ENCODE peak calls at places on chromosomes 13 and 19, in six cellular contexts. One of them, this sample, is unnamed.

GRCh38 chr13:105541565-105541964 is 993.9 kb downstream of the EFNB2 start:
- DNase-seq in upper lobe of right lung: no peak
- DNase-seq in brain microvascular endothelial cell: no peak
- DNase-seq in HCT116: no peak
- DNase-seq in left ventricle myocardium inferior: no peak
- DNase-seq in GM23248: no peak
- DNase-seq in this sample: no peak

GRCh38 chr19:38691938-38692457 is 44.5 kb downstream of the ACTN4 start:
- DNase-seq in upper lobe of right lung: no peak
- DNase-seq in HCT116: peak; percentile 78
- DNase-seq in brain microvascular endothelial cell: peak; percentile 97
- DNase-seq in left ventricle myocardium inferior: no peak
- DNase-seq in GM23248: peak; percentile 97
- DNase-seq in this sample: peak; percentile 85

GRCh38 chr13:23651887-23652286 is 81.7 kb downstream of the TNFRSF19 start:
- DNase-seq in left ventricle myocardium inferior: no peak
- DNase-seq in HCT116: no peak
- DNase-seq in GM23248: no peak
- DNase-seq in upper lobe of right lung: no peak
- DNase-seq in brain microvascular endothelial cell: no peak
- DNase-seq in this sample: no peak

GRCh38 chr19:6828698-6829633 is 56.5 kb downstream of the VAV1 start:
- DNase-seq in brain microvascular endothelial cell: no peak
- DNase-seq in HCT116: peak; percentile 98
- DNase-seq in left ventricle myocardium inferior: no peak
- DNase-seq in GM23248: peak; percentile 10
- DNase-seq in upper lobe of right lung: no peak
- DNase-seq in this sample: no peak

GRCh38 chr19:7953060-7953459 is 9.6 kb upstream of the TIMM44 start:
- DNase-seq in left ventricle myocardium inferior: no peak
- DNase-seq in GM23248: peak; percentile 44
- DNase-seq in HCT116: no peak
- DNase-seq in upper lobe of right lung: no peak
- DNase-seq in brain microvascular endothelial cell: no peak
- DNase-seq in this sample: no peak

GRCh38 chr13:110106726-110107125 is 200.2 kb downstream of the COL4A1 start:
- DNase-seq in left ventricle myocardium inferior: peak; percentile 75
- DNase-seq in upper lobe of right lung: no peak
- DNase-seq in HCT116: no peak
- DNase-seq in brain microvascular endothelial cell: no peak
- DNase-seq in GM23248: peak; percentile 55
- DNase-seq in this sample: no peak

GRCh38 chr13:95896302-95896701 is 156.9 kb downstream of the UGGT2 start:
- DNase-seq in HCT116: no peak
- DNase-seq in left ventricle myocardium inferior: no peak
- DNase-seq in upper lobe of right lung: no peak
- DNase-seq in brain microvascular endothelial cell: no peak
- DNase-seq in GM23248: no peak
- DNase-seq in this sample: no peak

GRCh38 chr13:110409581-110409992 is 102.5 kb downstream of the COL4A2 start:
- DNase-seq in left ventricle myocardium inferior: no peak
- DNase-seq in GM23248: no peak
- DNase-seq in HCT116: no peak
- DNase-seq in brain microvascular endothelial cell: peak; percentile 96
- DNase-seq in upper lobe of right lung: no peak
- DNase-seq in this sample: no peak

GRCh38 chr19:47057328-47057727 is 8.9 kb upstream of the TMEM160 start:
- DNase-seq in HCT116: no peak
- DNase-seq in left ventricle myocardium inferior: no peak
- DNase-seq in brain microvascular endothelial cell: peak; percentile 56
- DNase-seq in upper lobe of right lung: no peak
- DNase-seq in GM23248: peak; percentile 29
- DNase-seq in this sample: no peak

GRCh38 chr13:27424246-27425150 is at the start of gene GTF3A:
- DNase-seq in GM23248: peak; percentile 95
- DNase-seq in upper lobe of right lung: peak; percentile 93
- DNase-seq in left ventricle myocardium inferior: peak; percentile 83
- DNase-seq in brain microvascular endothelial cell: peak; percentile 64
- DNase-seq in HCT116: peak; percentile 54
- DNase-seq in this sample: peak; percentile 89

GRCh38 chr19:49118565-49119410 is at the start of gene C19orf73:
- DNase-seq in upper lobe of right lung: peak; percentile 97
- DNase-seq in GM23248: peak; percentile 98
- DNase-seq in brain microvascular endothelial cell: peak; percentile 81
- DNase-seq in left ventricle myocardium inferior: peak; percentile 96
- DNase-seq in HCT116: peak; percentile 84
- DNase-seq in this sample: peak; percentile 98

GRCh38 chr13:76965759-76966421 is 17.6 kb downstream of the ACOD1 start:
- DNase-seq in brain microvascular endothelial cell: peak; percentile 62
- DNase-seq in upper lobe of right lung: no peak
- DNase-seq in HCT116: no peak
- DNase-seq in left ventricle myocardium inferior: peak; percentile 55
- DNase-seq in GM23248: peak; percentile 78
- DNase-seq in this sample: peak; percentile 25

GRCh38 chr13:45796421-45796960 is 55.1 kb downstream of the SIAH3 start:
- DNase-seq in GM23248: no peak
- DNase-seq in brain microvascular endothelial cell: no peak
- DNase-seq in left ventricle myocardium inferior: no peak
- DNase-seq in upper lobe of right lung: no peak
- DNase-seq in HCT116: no peak
- DNase-seq in this sample: no peak

GRCh38 chr13:27172495-27172842 is 858 bp upstream of the USP12 start:
- DNase-seq in upper lobe of right lung: no peak
- DNase-seq in left ventricle myocardium inferior: no peak
- DNase-seq in HCT116: no peak
- DNase-seq in GM23248: peak; percentile 78
- DNase-seq in brain microvascular endothelial cell: peak; percentile 58
- DNase-seq in this sample: no peak

GRCh38 chr19:34236035-34236793 is 18.1 kb upstream of the GARRE1 start:
- DNase-seq in GM23248: peak; percentile 62
- DNase-seq in HCT116: no peak
- DNase-seq in upper lobe of right lung: no peak
- DNase-seq in brain microvascular endothelial cell: no peak
- DNase-seq in left ventricle myocardium inferior: no peak
- DNase-seq in this sample: no peak

GRCh38 chr13:102651892-102652291 is 43.0 kb downstream of the METTL21C start:
- DNase-seq in left ventricle myocardium inferior: no peak
- DNase-seq in brain microvascular endothelial cell: peak; percentile 55
- DNase-seq in upper lobe of right lung: no peak
- DNase-seq in GM23248: no peak
- DNase-seq in HCT116: no peak
- DNase-seq in this sample: no peak
- H3K27ac ChIP-seq in left ventricle myocardium inferior: no peak overlapping the region
- H3K27ac ChIP-seq in brain microvascular endothelial cell: peak overlapping the region; percentile 57
- H3K27ac ChIP-seq in upper lobe of right lung: no peak overlapping the region
- H3K27ac ChIP-seq in GM23248: no peak overlapping the region
- H3K27ac ChIP-seq in HCT116: no peak overlapping the region
- H3K27ac ChIP-seq in this sample: no peak overlapping the region

DNA sequence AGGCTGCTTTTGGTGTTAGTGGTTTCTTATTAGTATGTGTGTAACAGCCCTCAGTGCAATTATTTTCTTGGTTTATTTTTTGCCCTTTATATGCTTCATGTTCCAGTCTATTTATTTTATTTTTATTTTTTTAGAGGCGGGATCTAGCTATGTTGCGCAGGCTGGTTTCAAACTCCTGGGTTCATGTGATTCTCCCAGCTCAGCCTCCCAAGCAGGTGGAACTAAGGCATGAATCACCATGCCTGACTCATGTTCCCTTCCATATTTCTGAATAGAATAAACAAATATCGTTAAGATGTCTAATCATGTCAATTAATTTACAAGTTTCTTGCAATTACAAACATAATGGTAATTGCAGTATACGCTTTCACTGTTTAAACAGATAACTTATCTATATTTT is 11.7 kb downstream of the SKA3 start:
- DNase-seq in left ventricle myocardium inferior: no peak
- DNase-seq in upper lobe of right lung: no peak
- DNase-seq in GM23248: peak; percentile 13
- DNase-seq in HCT116: no peak
- DNase-seq in brain microvascular endothelial cell: no peak
- DNase-seq in this sample: no peak
- H3K27ac ChIP-seq in left ventricle myocardium inferior: no peak overlapping the region
- H3K27ac ChIP-seq in upper lobe of right lung: no peak overlapping the region
- H3K27ac ChIP-seq in GM23248: no peak overlapping the region
- H3K27ac ChIP-seq in HCT116: no peak overlapping the region
- H3K27ac ChIP-seq in brain microvascular endothelial cell: no peak overlapping the region
- H3K27ac ChIP-seq in this sample: no peak overlapping the region

DNA sequence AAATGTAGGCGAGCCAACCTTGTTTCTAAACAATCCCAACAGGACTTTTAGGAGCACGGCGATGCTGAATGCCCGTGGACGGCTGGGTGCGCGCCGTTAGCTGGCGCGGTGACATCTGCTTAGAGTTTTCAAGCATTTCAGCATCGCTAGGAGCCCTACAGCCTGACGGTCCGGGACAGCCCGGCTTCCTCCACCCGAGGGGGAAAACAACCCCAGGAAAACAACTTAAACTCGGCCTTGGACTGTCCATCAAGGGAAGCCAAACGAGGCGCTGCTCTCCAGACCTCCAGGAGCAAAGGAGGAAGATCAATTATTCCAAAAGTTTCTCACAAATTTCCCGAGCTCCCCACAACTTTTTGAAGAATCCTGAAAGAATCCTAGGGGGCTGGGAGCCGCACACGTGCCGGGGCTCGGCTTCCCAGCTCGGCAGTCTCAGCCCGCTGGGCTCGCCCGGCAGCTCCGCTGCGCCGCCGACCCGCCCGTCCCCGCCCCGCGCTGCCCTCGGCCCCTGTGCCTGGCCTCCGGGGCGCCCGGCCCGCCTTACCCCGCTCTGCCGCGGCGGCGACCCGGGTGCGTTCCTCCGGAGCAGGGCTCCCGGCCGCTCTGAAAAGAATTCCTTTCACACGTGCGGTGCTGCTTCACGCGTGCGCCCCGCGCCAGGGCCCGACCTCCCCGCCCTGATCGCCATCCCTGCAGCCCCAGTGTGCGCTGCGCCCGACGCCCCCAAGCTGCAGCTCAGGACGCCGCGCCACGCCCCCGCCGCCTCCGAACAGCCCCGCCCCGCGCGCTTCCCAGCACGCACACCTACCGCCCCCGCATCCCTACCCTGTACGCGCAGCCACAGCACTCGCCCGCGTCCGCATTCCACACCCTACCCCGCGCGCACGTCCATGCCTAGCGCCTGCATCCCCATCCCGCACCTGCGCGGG is at the start of gene GJA3:
- DNase-seq in brain microvascular endothelial cell: no peak
- DNase-seq in left ventricle myocardium inferior: peak; percentile 64
- DNase-seq in GM23248: peak; percentile 79
- DNase-seq in HCT116: no peak
- DNase-seq in upper lobe of right lung: no peak
- DNase-seq in this sample: no peak
- H3K27ac ChIP-seq in brain microvascular endothelial cell: no peak within 1 kb of the TSS
- H3K27ac ChIP-seq in left ventricle myocardium inferior: peak within 1 kb of the TSS; percentile 82
- H3K27ac ChIP-seq in GM23248: peak within 1 kb of the TSS; percentile 51
- H3K27ac ChIP-seq in HCT116: peak within 1 kb of the TSS; percentile 92
- H3K27ac ChIP-seq in upper lobe of right lung: no peak within 1 kb of the TSS
- H3K27ac ChIP-seq in this sample: no peak within 1 kb of the TSS

GRCh38 chr19:45885556-45886426 is at the start of gene IRF2BP1:
- DNase-seq in HCT116: peak; percentile 84
- DNase-seq in GM23248: peak; percentile 98
- DNase-seq in brain microvascular endothelial cell: peak; percentile 88
- DNase-seq in upper lobe of right lung: peak; percentile 96
- DNase-seq in left ventricle myocardium inferior: peak; percentile 94
- DNase-seq in this sample: peak; percentile 95

GRCh38 chr19:45884682-45885555 is 1.0 kb downstream of the IRF2BP1 start:
- DNase-seq in brain microvascular endothelial cell: no peak
- DNase-seq in GM23248: peak; percentile 60
- DNase-seq in HCT116: no peak
- DNase-seq in upper lobe of right lung: no peak
- DNase-seq in left ventricle myocardium inferior: no peak
- DNase-seq in this sample: no peak

GRCh38 chr19:45883586-45883880 is 2.4 kb downstream of the IRF2BP1 start:
- DNase-seq in left ventricle myocardium inferior: no peak
- DNase-seq in HCT116: no peak
- DNase-seq in brain microvascular endothelial cell: no peak
- DNase-seq in GM23248: no peak
- DNase-seq in upper lobe of right lung: no peak
- DNase-seq in this sample: no peak

GRCh38 chr19:45882652-45883585 is 3.0 kb downstream of the IRF2BP1 start:
- DNase-seq in left ventricle myocardium inferior: peak; percentile 73
- DNase-seq in HCT116: peak; percentile 77
- DNase-seq in GM23248: peak; percentile 95
- DNase-seq in upper lobe of right lung: peak; percentile 91
- DNase-seq in brain microvascular endothelial cell: peak; percentile 81
- DNase-seq in this sample: peak; percentile 89

DNA sequence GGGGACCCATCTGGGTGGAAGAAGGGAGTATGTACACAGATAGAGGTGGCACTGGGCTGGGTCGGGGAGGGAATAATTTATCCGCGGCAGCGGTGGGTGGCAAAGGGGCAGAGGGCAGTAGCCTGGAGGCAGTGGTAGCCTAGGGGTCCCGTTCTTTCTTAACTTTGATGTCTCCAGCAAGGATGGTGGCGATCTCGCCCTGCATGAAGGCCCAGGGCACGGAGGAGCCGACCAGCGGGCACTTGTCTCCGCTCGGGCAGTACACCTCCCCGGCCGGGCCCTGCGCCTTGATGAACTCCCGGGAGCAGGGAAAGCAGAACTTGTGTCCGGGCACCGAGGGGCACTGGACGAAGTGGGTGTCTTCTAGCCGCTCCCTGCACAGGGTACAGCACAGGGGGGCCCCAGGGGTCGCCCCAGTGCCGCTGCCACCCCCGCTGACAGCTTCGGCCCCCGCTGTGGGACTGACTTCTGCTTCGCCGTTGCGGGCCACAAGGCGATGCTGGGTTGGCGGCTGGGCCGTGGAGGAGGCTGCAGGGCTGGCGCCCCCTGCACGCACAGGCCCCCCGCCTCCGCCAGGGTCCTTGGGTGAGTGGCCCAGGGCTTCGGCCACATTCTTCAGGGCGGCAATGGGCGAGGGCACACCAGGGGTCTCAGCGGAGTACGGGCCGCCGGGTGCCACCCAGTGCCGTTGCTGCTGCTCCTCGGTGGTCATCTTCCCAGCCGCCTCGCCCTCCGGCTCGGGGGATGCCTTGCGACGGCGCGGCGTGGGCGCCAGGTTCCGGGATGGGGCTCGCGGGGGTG is 1.9 kb downstream of the IRF2BP1 start:
- DNase-seq in brain microvascular endothelial cell: no peak
- DNase-seq in left ventricle myocardium inferior: no peak
- DNase-seq in GM23248: no peak
- DNase-seq in upper lobe of right lung: no peak
- DNase-seq in HCT116: no peak
- DNase-seq in this sample: no peak
- H3K27ac ChIP-seq in brain microvascular endothelial cell: no peak overlapping the region
- H3K27ac ChIP-seq in left ventricle myocardium inferior: no peak overlapping the region
- H3K27ac ChIP-seq in GM23248: no peak overlapping the region
- H3K27ac ChIP-seq in upper lobe of right lung: no peak overlapping the region
- H3K27ac ChIP-seq in HCT116: peak overlapping the region; percentile 91
- H3K27ac ChIP-seq in this sample: peak overlapping the region; percentile 86

GRCh38 chr13:52128714-52129700 is at the start of gene NEK5:
- DNase-seq in upper lobe of right lung: peak; percentile 86
- DNase-seq in brain microvascular endothelial cell: peak; percentile 29
- DNase-seq in HCT116: peak; percentile 27
- DNase-seq in left ventricle myocardium inferior: peak; percentile 58
- DNase-seq in GM23248: peak; percentile 81
- DNase-seq in this sample: peak; percentile 75
- H3K27ac ChIP-seq in upper lobe of right lung: no peak within 1 kb of the TSS
- H3K27ac ChIP-seq in brain microvascular endothelial cell: no peak within 1 kb of the TSS
- H3K27ac ChIP-seq in HCT116: no peak within 1 kb of the TSS
- H3K27ac ChIP-seq in left ventricle myocardium inferior: peak within 1 kb of the TSS; percentile 4
- H3K27ac ChIP-seq in GM23248: no peak within 1 kb of the TSS
- H3K27ac ChIP-seq in this sample: no peak within 1 kb of the TSS